ENCODE peak calls at places on chromosome 3, in six cellular contexts. B is GM23338, W is stomach, Z is sigmoid colon, U is endothelial cell of umbilical vein, C is transverse colon. K is an unnamed sample.

GRCh38 chr3:49017978-49018706 is at the start of gene DALRD3:
- DNase-seq in B (peak; percentile 92), W (peak; percentile 65), Z (peak; percentile 81), U (peak; percentile 68), C (peak; percentile 73), K (peak; percentile 82)

GRCh38 chr3:147191795-147192385 is 214.5 kb downstream of the ZIC4 start:
- DNase-seq in B (peak; percentile 90), W (no peak), Z (no peak), U (peak; percentile 82), C (peak; percentile 7), K (peak; percentile 36)

GRCh38 chr3:132211896-132212295 is 105.3 kb upstream of the ACP3 start:
- DNase-seq in B (no peak), W (no peak), Z (no peak), U (no peak), C (no peak), K (peak; percentile 18)

GRCh38 chr3:141553055-141553454 is 66.2 kb downstream of the RASA2 start:
- DNase-seq in B (no peak), W (no peak), Z (no peak), U (peak; percentile 52), C (no peak), K (no peak)

GRCh38 chr3:127954642-127955041 is 39.6 kb downstream of the KBTBD12 start:
- DNase-seq in B (no peak), W (no peak), Z (no peak), U (no peak), C (no peak), K (no peak)

GRCh38 chr3:122079524-122079923 is 24.4 kb downstream of the CD86 start:
- DNase-seq in B (no peak), W (no peak), Z (no peak), U (no peak), C (no peak), K (no peak)

GRCh38 chr3:181555681-181556080 is 156.0 kb upstream of the SOX2 start:
- DNase-seq in B (no peak), W (no peak), Z (no peak), U (no peak), C (no peak), K (no peak)

GRCh38 chr3:23316924-23317323 is 113.8 kb downstream of the UBE2E2 start:
- DNase-seq in B (no peak), W (no peak), Z (no peak), U (no peak), C (no peak), K (no peak)

GRCh38 chr3:117184574-117184973 is 475.0 kb downstream of the TUSC7 start:
- DNase-seq in B (no peak), W (no peak), Z (no peak), U (peak; percentile 3), C (no peak), K (no peak)

GRCh38 chr3:120404876-120405275 is 45.9 kb downstream of the FSTL1 start:
- DNase-seq in B (no peak), W (no peak), Z (no peak), U (no peak), C (no peak), K (no peak)

GRCh38 chr3:16177962-16178627 is 3.6 kb downstream of the GALNT15 start:
- DNase-seq in B (peak; percentile 90), W (peak; percentile 79), Z (peak; percentile 91), U (peak; percentile 74), C (peak; percentile 79), K (peak; percentile 68)

GRCh38 chr3:132071043-132071442 is 36.2 kb upstream of the CPNE4 start:
- DNase-seq in B (peak; percentile 56), W (peak; percentile 27), Z (no peak), U (no peak), C (no peak), K (no peak)

GRCh38 chr3:120067090-120067489 is 27.2 kb downstream of the GSK3B start:
- DNase-seq in B (no peak), W (no peak), Z (no peak), U (no peak), C (no peak), K (no peak)

GRCh38 chr3:192772495-192772894 is 45.2 kb upstream of the FGF12 start:
- DNase-seq in B (peak; percentile 77), W (peak; percentile 35), Z (no peak), U (peak; percentile 19), C (no peak), K (no peak)

GRCh38 chr3:36444909-36445308 is 64.6 kb downstream of the STAC start:
- DNase-seq in B (no peak), W (no peak), Z (no peak), U (no peak), C (no peak), K (no peak)

GRCh38 chr3:171198781-171199472 is 172.4 kb upstream of the SLC2A2 start:
- DNase-seq in B (no peak), W (no peak), Z (no peak), U (no peak), C (no peak), K (no peak)

GRCh38 chr3:125622381-125622788 is 27.1 kb upstream of the OSBPL11 start:
- DNase-seq in B (no peak), W (no peak), Z (peak; percentile 92), U (no peak), C (no peak), K (no peak)

GRCh38 chr3:65146149-65146548 is 458.3 kb upstream of the ADAMTS9 start:
- DNase-seq in B (peak; percentile 86), W (no peak), Z (no peak), U (no peak), C (no peak), K (no peak)

GRCh38 chr3:41092791-41093190 is 106.5 kb upstream of the CTNNB1 start:
- DNase-seq in B (no peak), W (no peak), Z (no peak), U (no peak), C (no peak), K (no peak)

GRCh38 chr3:107740992-107741896 is 218.5 kb downstream of the BBX start:
- DNase-seq in B (peak; percentile 51), W (no peak), Z (no peak), U (peak; percentile 59), C (no peak), K (no peak)

GRCh38 chr3:157667493-157667892 is 164.3 kb upstream of the VEPH1 start:
- DNase-seq in B (no peak), W (no peak), Z (no peak), U (no peak), C (no peak), K (no peak)

DNA sequence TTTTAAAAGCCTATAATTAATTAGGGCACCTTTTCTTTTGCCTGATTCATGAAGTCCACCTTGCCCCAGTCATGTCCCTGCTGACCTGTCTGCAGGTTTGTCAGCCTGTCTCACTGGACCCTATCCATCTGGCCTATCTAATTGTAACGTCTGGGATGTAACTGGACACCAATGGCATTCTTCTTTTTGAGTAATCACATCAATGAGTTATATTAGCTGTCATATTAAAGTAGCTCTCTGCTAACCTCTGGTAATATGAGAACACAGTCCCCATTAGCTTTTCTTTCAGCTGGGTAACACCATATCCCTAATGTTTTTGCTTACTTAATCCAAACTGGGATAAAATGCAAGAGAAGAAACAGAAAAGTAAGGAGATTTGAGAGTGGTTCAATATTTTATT is 166.2 kb upstream of the VEPH1 start:
- DNase-seq in B (no peak), W (no peak), Z (no peak), U (no peak), C (no peak), K (no peak)
- H3K27me3 ChIP-seq in B (no peaks in the 10 kb centered on the region), W (no peaks in the 10 kb centered on the region), Z (no peaks in the 10 kb centered on the region), U (no peaks in the 10 kb centered on the region), C (no peaks in the 10 kb centered on the region), K (no peaks in the 10 kb centered on the region)

DNA sequence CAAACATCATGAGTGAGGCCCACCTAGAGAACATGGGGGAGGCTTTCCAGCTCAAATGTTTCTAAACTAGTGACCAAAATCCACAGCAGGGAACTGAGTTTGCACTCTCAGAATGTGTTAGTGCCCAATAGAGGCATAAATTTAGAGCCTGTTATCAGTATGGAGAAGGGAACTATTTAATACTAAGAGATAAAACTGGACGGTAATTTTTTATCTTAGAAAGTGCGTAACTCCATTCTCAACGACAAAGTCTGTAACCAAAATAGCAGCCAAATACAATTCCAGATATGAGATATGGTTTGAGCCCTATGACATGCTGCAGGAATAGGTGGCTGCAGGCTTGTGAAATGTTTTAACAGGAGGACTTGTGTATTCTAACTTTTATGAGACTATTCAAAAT is 3.5 kb downstream of the B3GALNT1 start:
- DNase-seq in B (no peak), W (no peak), Z (no peak), U (no peak), C (no peak), K (no peak)
- TF ChIP-seq POLR2AphosphoS5 in B (no peak), W (no peak), Z (no peak), U (no peak), C (no peak), K (no peak)

DNA sequence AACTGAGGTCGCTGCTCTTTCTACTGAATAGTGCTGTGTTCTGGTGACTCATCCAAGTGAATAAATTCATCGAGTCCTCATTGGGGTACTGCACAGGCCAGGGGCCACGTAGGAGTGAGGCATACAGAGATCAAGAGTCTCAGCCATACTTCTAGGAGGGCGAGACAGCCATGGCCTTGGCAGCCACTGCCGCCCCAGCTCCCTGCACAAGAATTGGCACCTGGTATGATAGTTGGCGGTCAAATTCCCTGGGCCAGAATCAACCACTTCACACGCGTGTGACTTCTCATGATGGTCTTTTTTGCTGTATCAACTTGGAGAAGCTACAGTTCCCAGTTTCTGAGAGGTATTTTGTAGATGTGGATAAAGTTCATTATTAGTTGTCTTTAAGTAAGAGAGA is 161.6 kb downstream of the OSBPL10 start:
- DNase-seq in B (no peak), W (no peak), Z (no peak), U (no peak), C (no peak), K (no peak)
- H3K27me3 ChIP-seq in B (no peaks in the 10 kb centered on the region), W (no peaks in the 10 kb centered on the region), Z (no peaks in the 10 kb centered on the region), U (no peaks in the 10 kb centered on the region), C (no peaks in the 10 kb centered on the region), K (no peaks in the 10 kb centered on the region)

GRCh38 chr3:178583963-178584575 is 47.8 kb downstream of the KCNMB2 start:
- DNase-seq in B (no peak), W (no peak), Z (no peak), U (no peak), C (no peak), K (no peak)

GRCh38 chr3:178593786-178594185 is 57.5 kb downstream of the KCNMB2 start:
- DNase-seq in B (no peak), W (no peak), Z (no peak), U (no peak), C (no peak), K (no peak)

GRCh38 chr3:178584722-178585121 is 48.5 kb downstream of the KCNMB2 start:
- DNase-seq in B (no peak), W (no peak), Z (no peak), U (no peak), C (no peak), K (no peak)

GRCh38 chr3:178585439-178585838 is 49.2 kb downstream of the KCNMB2 start:
- DNase-seq in B (no peak), W (no peak), Z (no peak), U (no peak), C (no peak), K (no peak)

GRCh38 chr3:178588593-178588992 is 52.4 kb downstream of the KCNMB2 start:
- DNase-seq in B (no peak), W (no peak), Z (no peak), U (no peak), C (no peak), K (no peak)
- TF ChIP-seq POLR2AphosphoS5 in B (no peak), W (no peak), Z (no peak), U (no peak), C (no peak), K (no peak)

K was measured in HL-60.